ENCODE peak calls at places on chromosomes 1 and 21, in four cellular contexts. D is K562, Y is HL-60, Q is GM12878. H is an unnamed sample.
A peak's percentile ranks its signal among the peaks of the same experiment; 100 is the strongest.

GRCh38 chr1:113140588-113141446 is 67.8 kb downstream of the LRIG2 start:
- DNase-seq in Y (peak; percentile 47), D (peak; percentile 82), Q (peak; percentile 17), H (peak; percentile 17)

GRCh38 chr1:26696645-26697440 is 1.0 kb downstream of the ARID1A start:
- DNase-seq in Q (no peak), Y (no peak), D (peak; percentile 36), H (no peak)

GRCh38 chr1:239976130-239976968 is 115.3 kb upstream of the FMN2 start:
- DNase-seq in D (peak; percentile 46), Y (peak; percentile 25), Q (no peak), H (peak; percentile 32)

GRCh38 chr1:244801246-244801645 is 34.2 kb upstream of the COX20 start:
- DNase-seq in D (peak; percentile 65), Y (peak; percentile 28), Q (no peak), H (peak; percentile 58)

GRCh38 chr1:18649713-18650370 is 19.2 kb downstream of the PAX7 start:
- DNase-seq in Y (no peak), D (no peak), Q (no peak), H (no peak)

GRCh38 chr1:204697893-204698292 is 12.4 kb upstream of the LRRN2 start:
- DNase-seq in Q (no peak), D (no peak), Y (no peak), H (no peak)

GRCh38 chr21:36087362-36088138 is 17.7 kb downstream of the CBR1 start:
- DNase-seq in Y (no peak), Q (no peak), D (no peak), H (no peak)

GRCh38 chr1:67773462-67773861 is 59.8 kb downstream of the GNG12 start:
- DNase-seq in Q (no peak), Y (no peak), D (no peak), H (no peak)

GRCh38 chr1:30450818-30451233 is 272.6 kb downstream of the MATN1 start:
- DNase-seq in D (no peak), Y (no peak), Q (no peak), H (no peak)

GRCh38 chr1:206926286-206926685 is 4.5 kb upstream of the FCMR start:
- DNase-seq in Y (no peak), D (no peak), Q (no peak), H (no peak)

GRCh38 chr1:228286505-228287417 is 78.9 kb downstream of the OBSCN start:
- DNase-seq in Y (no peak), Q (no peak), D (no peak), H (no peak)

GRCh38 chr1:225454733-225455132 is 26.9 kb upstream of the LBR start:
- DNase-seq in Y (peak; percentile 44), Q (no peak), D (peak; percentile 51), H (no peak)

GRCh38 chr1:179127163-179127895 is 45.5 kb downstream of the TOR3A start:
- DNase-seq in Q (no peak), D (no peak), Y (no peak), H (no peak)

GRCh38 chr1:65896721-65897120 is 104.0 kb downstream of the PDE4B start:
- DNase-seq in Y (no peak), D (no peak), Q (no peak), H (no peak)

GRCh38 chr1:184788970-184789369 is 34.3 kb upstream of the EDEM3 start:
- DNase-seq in D (no peak), Y (no peak), Q (no peak), H (no peak)

GRCh38 chr1:63010898-63011660 is 227.1 kb downstream of the ATG4C start:
- DNase-seq in Y (no peak), Q (no peak), D (no peak), H (no peak)

GRCh38 chr1:154955039-154955717 is 721 bp downstream of the PBXIP1 start:
- DNase-seq in D (peak; percentile 67), Y (peak; percentile 84), Q (no peak), H (peak; percentile 56)

GRCh38 chr1:161166669-161167548 is 683 bp downstream of the PPOX start:
- DNase-seq in Q (no peak), D (peak; percentile 55), Y (no peak), H (no peak)

GRCh38 chr1:27011058-27011764 is 1.4 kb downstream of the TENT5B start:
- DNase-seq in Y (no peak), Q (no peak), D (peak; percentile 88), H (no peak)

GRCh38 chr1:154696001-154696400 is 88.0 kb upstream of the ADAR start:
- DNase-seq in Y (no peak), Q (no peak), D (no peak), H (no peak)

GRCh38 chr1:14658642-14659041 is 60.2 kb downstream of the KAZN start:
- DNase-seq in Y (no peak), D (no peak), Q (no peak), H (no peak)

GRCh38 chr1:154440031-154440430 is 34.9 kb downstream of the IL6R start:
- DNase-seq in D (no peak), Q (no peak), Y (no peak), H (no peak)

GRCh38 chr1:212062832-212063438 is 27.4 kb downstream of the DTL start:
- DNase-seq in D (peak; percentile 39), Y (no peak), Q (no peak), H (no peak)

GRCh38 chr21:41581592-41582228 is 73.8 kb upstream of the TMPRSS2 start:
- DNase-seq in D (no peak), Q (no peak), Y (no peak), H (no peak)

GRCh38 chr1:163174524-163175437 is 27.9 kb downstream of the RGS5 start:
- DNase-seq in Y (no peak), Q (no peak), D (peak; percentile 49), H (peak; percentile 12)

GRCh38 chr1:48777219-48777895 is 666 bp upstream of the BEND5 start:
- DNase-seq in Q (no peak), Y (no peak), D (no peak), H (no peak)

GRCh38 chr1:56788102-56788501 is 31.1 kb downstream of the FYB2 start:
- DNase-seq in D (no peak), Y (no peak), Q (no peak), H (no peak)

GRCh38 chr1:221247050-221247449 is 367.8 kb downstream of the HLX start:
- DNase-seq in Y (no peak), Q (no peak), D (no peak), H (no peak)

GRCh38 chr1:155864393-155864792 is 5.0 kb downstream of the SYT11 start:
- DNase-seq in D (no peak), Y (no peak), Q (no peak), H (no peak)

GRCh38 chr21:45513003-45513706 is 29.1 kb downstream of the SLC19A1 start:
- DNase-seq in D (no peak), Q (no peak), Y (no peak), H (no peak)
- TF ChIP-seq SPI1 in D (no peak), Q (no peak), Y (no peak), H (no peak)

GRCh38 chr1:230550428-230550827 is 91.9 kb upstream of the COG2 start:
- DNase-seq in D (no peak), Y (no peak), Q (no peak), H (no peak)
- TF ChIP-seq SPI1 in D (no peak), Y (no peak), Q (no peak), H (no peak)

GRCh38 chr1:157540852-157541251 is 11.5 kb downstream of the FCRL5 start:
- DNase-seq in D (no peak), Q (no peak), Y (no peak), H (no peak)
- TF ChIP-seq SPI1 in D (no peak), Q (no peak), Y (no peak), H (no peak)

DNA sequence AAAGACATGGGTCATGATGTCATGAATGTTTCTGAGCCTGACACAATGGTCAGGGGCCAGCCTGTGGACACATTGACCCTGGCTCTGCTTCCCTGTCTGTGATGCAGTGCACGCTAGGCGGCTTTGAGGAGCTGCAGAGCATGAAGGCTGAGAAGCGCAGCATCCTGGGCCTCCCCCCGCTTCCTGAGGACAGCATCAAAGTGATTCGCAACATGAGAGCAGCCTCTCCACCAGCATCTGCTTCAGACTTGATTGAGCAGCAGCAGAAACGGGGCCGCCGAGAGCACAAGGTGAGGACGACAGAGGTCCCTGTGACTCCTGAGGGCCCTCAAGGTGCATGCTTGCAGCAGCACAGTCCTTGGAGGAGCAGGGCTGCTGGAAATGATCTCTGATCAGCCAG is 8.6 kb downstream of the STRIP1 start:
- DNase-seq in D (no peak), Y (no peak), Q (no peak), H (no peak)
- TF ChIP-seq SPI1 in D (no peak), Y (no peak), Q (no peak), H (no peak)